ENCODE peak calls at places on chromosomes 5 and 9, in four cellular contexts. C is fibroblast of mammary gland; V is stimulated activated CD8-positive, alpha-beta memory T cell treated with anti-CD3 and anti-CD28 coated beads, Interleukin-4, amount 100 ng/mL, for 1 hour; J is HuH-7.5. R is an unnamed sample.

GRCh38 chr5:16578474-16578883 is 38.3 kb downstream of the RETREG1 start:
- DNase-seq in V (no peak), C (no peak), J (no peak), R (no peak)

GRCh38 chr5:171774418-171774817 is 11.2 kb upstream of the SMIM23 start:
- DNase-seq in J (no peak), C (no peak), V (no peak), R (no peak)

GRCh38 chr9:124839612-124840299 is 13.5 kb upstream of the WDR38 start:
- DNase-seq in J (peak), V (no peak), C (peak), R (peak)

GRCh38 chr9:127741831-127742434 is 6.8 kb upstream of the TOR2A start:
- DNase-seq in C (peak), V (no peak), J (peak), R (peak)

GRCh38 chr5:150809363-150809762 is 30.8 kb downstream of the SMIM3 start:
- DNase-seq in J (no peak), V (no peak), C (no peak), R (no peak)

GRCh38 chr5:38193015-38193581 is 65.3 kb upstream of the EGFLAM start:
- DNase-seq in C (peak), V (no peak), J (peak), R (peak)

GRCh38 chr5:90365328-90365727 is 44.2 kb downstream of the CETN3 start:
- DNase-seq in J (no peak), V (no peak), C (no peak), R (no peak)

GRCh38 chr5:82351754-82352145 is 73.6 kb upstream of the RPS23 start:
- DNase-seq in V (no peak), J (no peak), C (peak), R (peak)

GRCh38 chr5:77390795-77391194 is 101.3 kb downstream of the WDR41 start:
- DNase-seq in C (peak), V (no peak), J (peak), R (no peak)

GRCh38 chr5:144187699-144188294 is 17.1 kb downstream of the KCTD16 start:
- DNase-seq in J (peak), V (peak), C (peak), R (no peak)

GRCh38 chr9:124780060-124780756 is 3.3 kb downstream of the OLFML2A start:
- DNase-seq in V (no peak), J (no peak), C (peak), R (no peak)

GRCh38 chr5:9831823-9832222 is 201.7 kb upstream of the TAS2R1 start:
- DNase-seq in V (no peak), J (no peak), C (no peak), R (no peak)

GRCh38 chr5:180120221-180121101 is 48.9 kb upstream of the RNF130 start:
- DNase-seq in C (no peak), J (no peak), V (no peak), R (no peak)

GRCh38 chr5:95803271-95804148 is 19.0 kb downstream of the GLRX start:
- DNase-seq in C (no peak), J (no peak), V (no peak), R (no peak)

GRCh38 chr5:131163315-131164119 is 1.5 kb downstream of the HINT1 start:
- DNase-seq in C (peak), V (no peak), J (peak), R (no peak)

GRCh38 chr5:50966986-50967385 is 300.5 kb downstream of the PARP8 start:
- DNase-seq in C (no peak), J (no peak), V (no peak), R (no peak)

GRCh38 chr9:75552941-75553340 is 337.5 kb upstream of the PCSK5 start:
- DNase-seq in V (no peak), J (no peak), C (no peak), R (no peak)

GRCh38 chr9:71830131-71830530 is 61.8 kb upstream of the CEMIP2 start:
- DNase-seq in C (no peak), V (no peak), J (no peak), R (no peak)

GRCh38 chr5:111232311-111233049 is 8.3 kb downstream of the CAMK4 start:
- DNase-seq in C (no peak), V (no peak), J (no peak), R (no peak)

GRCh38 chr5:98428806-98429205 is 344.7 kb upstream of the RGMB start:
- DNase-seq in J (no peak), C (peak), V (no peak), R (no peak)

GRCh38 chr5:52915176-52915875 is 73.8 kb upstream of the ITGA2 start:
- DNase-seq in C (peak), V (peak), J (peak), R (peak)

GRCh38 chr5:179345429-179346321 is at the start of gene ADAMTS2:
- DNase-seq in C (peak), J (no peak), V (no peak), R (peak)

GRCh38 chr9:127974769-127975261 is 6.0 kb downstream of the EEIG1 start:
- DNase-seq in V (no peak), J (no peak), C (no peak), R (no peak)

GRCh38 chr5:39420482-39421145 is 4.2 kb downstream of the DAB2 start:
- DNase-seq in C (peak), J (no peak), V (no peak), R (no peak)

GRCh38 chr9:136160939-136161610 is 42.4 kb upstream of the TMEM250 start:
- DNase-seq in J (no peak), V (no peak), C (no peak), R (no peak)

GRCh38 chr9:37325778-37326177 is 96.7 kb upstream of the GRHPR start:
- DNase-seq in J (no peak), V (no peak), C (peak), R (no peak)

GRCh38 chr9:108434502-108434901 is 421.3 kb downstream of the ACTL7B start:
- DNase-seq in C (peak), V (no peak), J (no peak), R (no peak)

GRCh38 chr9:16794871-16795639 is 75.4 kb downstream of the BNC2 start:
- DNase-seq in V (no peak), J (no peak), C (peak), R (no peak)

GRCh38 chr9:133351526-133351907 is 3.5 kb downstream of the RPL7A start:
- DNase-seq in J (no peak), C (peak), V (no peak), R (no peak)

GRCh38 chr9:33025572-33026347 is 687 bp downstream of the DNAJA1 start:
- DNase-seq in C (peak), V (peak), J (no peak), R (peak)

GRCh38 chr9:131675437-131676022 is 64.3 kb downstream of the RAPGEF1 start:
- DNase-seq in J (no peak), V (no peak), C (no peak), R (no peak)

GRCh38 chr5:143309661-143310431 is 93.6 kb downstream of the NR3C1 start:
- DNase-seq in J (no peak), C (no peak), V (no peak), R (no peak)